ENCODE peak calls at places on chromosomes 2 and 18, in eight cellular contexts. J is NCI-H1436, P is dorsolateral prefrontal cortex, W is dermis blood vessel endothelial cell, A is thyroid gland, O is T-helper 9 cell, B is fibroblast of mammary gland, N is cardiac muscle cell. L is an unnamed sample.
A peak's percentile ranks its signal among the peaks of the same experiment; 100 is the strongest.

GRCh38 chr2:156399224-156399949 is 36.8 kb upstream of the GPD2 start:
- DNase-seq in P (no peak), N (peak; percentile 47), J (no peak), O (no peak), A (peak; percentile 8), W (no peak), B (peak; percentile 72), L (no peak)

GRCh38 chr2:228048838-228049490 is 132.5 kb downstream of the SPHKAP start:
- DNase-seq in W (peak; percentile 33), P (peak; percentile 16), O (no peak), B (peak; percentile 67), A (no peak), N (peak; percentile 74), J (peak; percentile 75), L (no peak)

GRCh38 chr2:219426068-219426443 is 7.9 kb downstream of the DES start:
- DNase-seq in J (no peak), W (no peak), P (no peak), A (no peak), O (no peak), N (no peak), B (no peak), L (no peak)

GRCh38 chr2:17667898-17668297 is 85.7 kb downstream of the SMC6 start:
- DNase-seq in J (no peak), P (no peak), W (no peak), A (no peak), O (no peak), B (no peak), N (no peak), L (no peak)

GRCh38 chr2:63192169-63192888 is 141.7 kb downstream of the OTX1 start:
- DNase-seq in J (peak; percentile 31), P (no peak), A (no peak), N (no peak), W (no peak), B (no peak), O (no peak), L (no peak)

GRCh38 chr2:157837851-157838441 is 38.2 kb downstream of the ACVR1 start:
- DNase-seq in O (no peak), A (peak; percentile 71), N (peak; percentile 43), J (no peak), P (peak; percentile 52), B (peak; percentile 29), W (peak; percentile 67), L (no peak)

GRCh38 chr2:210442869-210443268 is 33.7 kb downstream of the LANCL1 start:
- DNase-seq in P (no peak), A (no peak), W (no peak), J (no peak), N (no peak), B (no peak), O (no peak), L (no peak)

GRCh38 chr2:26532301-26533250 is 54.7 kb upstream of the OTOF start:
- DNase-seq in O (no peak), W (no peak), B (no peak), A (no peak), P (no peak), J (no peak), N (no peak), L (no peak)

GRCh38 chr2:178006710-178007109 is 65.9 kb downstream of the PDE11A start:
- DNase-seq in N (no peak), J (no peak), B (no peak), W (no peak), O (no peak), P (no peak), A (no peak), L (no peak)

GRCh38 chr2:129061079-129061785 is 742.6 kb upstream of the HS6ST1 start:
- DNase-seq in N (peak; percentile 95), W (no peak), P (no peak), B (no peak), O (no peak), A (no peak), J (no peak), L (no peak)

GRCh38 chr18:76808561-76808960 is 13.8 kb upstream of the ZNF236 start:
- DNase-seq in W (no peak), P (no peak), A (no peak), N (no peak), J (no peak), B (no peak), O (no peak), L (no peak)

GRCh38 chr2:37110306-37111212 is 26.2 kb downstream of the GPATCH11 start:
- DNase-seq in W (peak; percentile 5), J (no peak), P (no peak), A (no peak), N (no peak), B (no peak), O (no peak), L (no peak)

GRCh38 chr2:233000886-233001750 is 11.9 kb downstream of the NGEF start:
- DNase-seq in N (no peak), W (no peak), A (no peak), B (no peak), O (no peak), P (no peak), J (no peak), L (no peak)

GRCh38 chr2:28588231-28588725 is 92.4 kb downstream of the PLB1 start:
- DNase-seq in N (no peak), W (peak; percentile 28), P (no peak), O (no peak), B (no peak), J (no peak), A (no peak), L (no peak)

L was measured in CD8-positive, alpha-beta memory T cell.